ENCODE peak calls at places on chromosomes 7 and 10, in five cellular contexts. B, W, H, Z and K are unnamed samples.

GRCh38 chr10:85610381-85611092 is 756.1 kb downstream of the GRID1 start:
- DNase-seq in B (no peak), W (no peak), H (no peak), Z (no peak), K (no peak)

GRCh38 chr7:28739826-28740225 is 218.3 kb downstream of the TRIL start:
- DNase-seq in B (peak; percentile 33), W (no peak), H (no peak), Z (no peak), K (peak; percentile 35)

GRCh38 chr10:111035542-111035941 is 41.3 kb upstream of the ADRA2A start:
- DNase-seq in B (no peak), W (no peak), H (no peak), Z (no peak), K (no peak)

GRCh38 chr7:130695840-130696239 is 9.5 kb upstream of the TSGA13 start:
- DNase-seq in B (peak; percentile 46), W (no peak), H (no peak), Z (no peak), K (no peak)

GRCh38 chr7:37277513-37277912 is 171.2 kb downstream of the ELMO1 start:
- DNase-seq in B (no peak), W (no peak), H (no peak), Z (no peak), K (no peak)

GRCh38 chr7:36994456-36995112 is 270.3 kb upstream of the AOAH start:
- DNase-seq in B (peak; percentile 49), W (no peak), H (no peak), Z (no peak), K (peak; percentile 42)

GRCh38 chr10:35643976-35644799 is 2.1 kb upstream of the FZD8 start:
- DNase-seq in B (no peak), W (no peak), H (no peak), Z (no peak), K (no peak)

GRCh38 chr10:1050555-1050954 is 1.6 kb upstream of the IDI1 start:
- DNase-seq in B (peak; percentile 82), W (no peak), H (no peak), Z (no peak), K (no peak)

GRCh38 chr10:46516660-46517416 is 39.6 kb downstream of the GPRIN2 start:
- DNase-seq in B (peak; percentile 82), W (peak; percentile 78), H (peak; percentile 10), Z (peak; percentile 92), K (peak; percentile 25)

GRCh38 chr7:108196004-108196403 is 65.8 kb upstream of the LAMB4 start:
- DNase-seq in B (peak; percentile 15), W (no peak), H (no peak), Z (peak; percentile 31), K (no peak)

GRCh38 chr10:130027716-130028464 is 63.8 kb upstream of the EBF3 start:
- DNase-seq in B (no peak), W (no peak), H (no peak), Z (no peak), K (no peak)

GRCh38 chr10:12586724-12587123 is 237.4 kb downstream of the CAMK1D start:
- DNase-seq in B (peak; percentile 87), W (no peak), H (no peak), Z (no peak), K (no peak)

GRCh38 chr7:7956531-7957221 is 11.9 kb upstream of the GLCCI1 start:
- DNase-seq in B (peak; percentile 87), W (peak; percentile 57), H (no peak), Z (no peak), K (no peak)

GRCh38 chr10:35875281-35875680 is 233.2 kb upstream of the FZD8 start:
- DNase-seq in B (no peak), W (no peak), H (no peak), Z (peak; percentile 23), K (no peak)

GRCh38 chr7:50497968-50498367 is 47.8 kb upstream of the FIGNL1 start:
- DNase-seq in B (peak; percentile 52), W (no peak), H (no peak), Z (no peak), K (no peak)

GRCh38 chr10:74929197-74929596 is 102.8 kb downstream of the KAT6B start:
- DNase-seq in B (no peak), W (no peak), H (no peak), Z (no peak), K (no peak)

GRCh38 chr7:1651031-1651446 is 19.0 kb upstream of the ELFN1 start:
- DNase-seq in B (no peak), W (no peak), H (no peak), Z (no peak), K (no peak)

GRCh38 chr10:86281396-86281795 is 85.2 kb downstream of the GRID1 start:
- DNase-seq in B (no peak), W (no peak), H (no peak), Z (no peak), K (no peak)

GRCh38 chr10:80133221-80133620 is 691 bp downstream of the PLAC9 start:
- DNase-seq in B (no peak), W (no peak), H (no peak), Z (no peak), K (no peak)

GRCh38 chr10:99507265-99507664 is 25.5 kb upstream of the NKX2-3 start:
- DNase-seq in B (no peak), W (no peak), H (no peak), Z (no peak), K (no peak)

GRCh38 chr7:380724-381210 is 90.8 kb downstream of the FOXL3 start:
- DNase-seq in B (no peak), W (no peak), H (no peak), Z (no peak), K (peak; percentile 23)

GRCh38 chr7:106794276-106795136 is 70.6 kb upstream of the PIK3CG start:
- DNase-seq in B (no peak), W (no peak), H (no peak), Z (no peak), K (no peak)

GRCh38 chr7:120825152-120825551 is 32.8 kb downstream of the TSPAN12 start:
- DNase-seq in B (no peak), W (no peak), H (no peak), Z (no peak), K (no peak)

GRCh38 chr7:19111474-19112143 is 5.8 kb downstream of the TWIST1 start:
- DNase-seq in B (no peak), W (no peak), H (no peak), Z (no peak), K (no peak)

GRCh38 chr7:14377646-14378266 is 388.3 kb upstream of the ETV1 start:
- DNase-seq in B (no peak), W (no peak), H (no peak), Z (peak; percentile 63), K (no peak)

GRCh38 chr10:8233832-8234259 is 179.4 kb downstream of the GATA3 start:
- DNase-seq in B (no peak), W (no peak), H (no peak), Z (no peak), K (no peak)

GRCh38 chr10:4283841-4284610 is 499.0 kb upstream of the KLF6 start:
- DNase-seq in B (no peak), W (peak; percentile 71), H (peak; percentile 36), Z (peak; percentile 94), K (peak; percentile 37)

GRCh38 chr7:148327379-148327778 is 263.2 kb upstream of the C7orf33 start:
- DNase-seq in B (peak; percentile 89), W (no peak), H (no peak), Z (no peak), K (no peak)

GRCh38 chr7:75688200-75689136 is 50.3 kb downstream of the HIP1 start:
- DNase-seq in B (no peak), W (no peak), H (no peak), Z (peak; percentile 44), K (no peak)

GRCh38 chr7:8640671-8641070 is 207.3 kb downstream of the NXPH1 start:
- DNase-seq in B (no peak), W (no peak), H (no peak), Z (no peak), K (no peak)